ENCODE peak calls at places on chromosomes 5 and 9, in four cellular contexts. T, U, O and P are unnamed samples.

GRCh38 chr9:88310310-88310980 is 77.8 kb upstream of the SPIN1 start:
- DNase-seq in T (no peak), U (no peak), O (no peak), P (no peak)

GRCh38 chr5:74919487-74919886 is 53.3 kb upstream of the FAM169A start:
- DNase-seq in T (peak; percentile 73), U (peak; percentile 66), O (no peak), P (no peak)

GRCh38 chr9:113274474-113275146 is 762 bp downstream of the CDC26 start:
- DNase-seq in T (peak; percentile 67), U (peak; percentile 44), O (peak; percentile 51), P (no peak)

GRCh38 chr5:105735704-105736103 is 1935.0 kb downstream of the EFNA5 start:
- DNase-seq in T (peak; percentile 12), U (no peak), O (no peak), P (no peak)

GRCh38 chr5:36569456-36569855 is 37.0 kb upstream of the SLC1A3 start:
- DNase-seq in T (peak; percentile 81), U (no peak), O (no peak), P (no peak)

GRCh38 chr5:174310243-174310642 is 264.7 kb downstream of the NSG2 start:
- DNase-seq in T (no peak), U (no peak), O (no peak), P (no peak)

GRCh38 chr9:136146126-136147037 is 27.7 kb upstream of the TMEM250 start:
- DNase-seq in T (no peak), U (no peak), O (no peak), P (no peak)

GRCh38 chr5:12023614-12024241 is 119.5 kb upstream of the CTNND2 start:
- DNase-seq in T (peak; percentile 58), U (peak; percentile 48), O (peak; percentile 30), P (no peak)

GRCh38 chr5:108212775-108213346 is 169.0 kb downstream of the FBXL17 start:
- DNase-seq in T (peak; percentile 40), U (no peak), O (peak; percentile 27), P (no peak)

GRCh38 chr5:125381290-125381689 is 634.9 kb upstream of the ZNF608 start:
- DNase-seq in T (no peak), U (no peak), O (no peak), P (no peak)

GRCh38 chr5:142926549-142926948 is 156.4 kb downstream of the ARHGAP26 start:
- DNase-seq in T (no peak), U (no peak), O (no peak), P (no peak)

GRCh38 chr5:16596541-16596940 is 20.3 kb downstream of the RETREG1 start:
- DNase-seq in T (peak; percentile 82), U (no peak), O (no peak), P (no peak)

GRCh38 chr9:83511051-83511450 is 27.1 kb downstream of the FRMD3 start:
- DNase-seq in T (peak; percentile 27), U (peak; percentile 83), O (no peak), P (no peak)

GRCh38 chr5:133934311-133934710 is 34.1 kb downstream of the C5orf15 start:
- DNase-seq in T (no peak), U (no peak), O (no peak), P (no peak)

GRCh38 chr9:116151966-116152381 is 1.6 kb upstream of the PAPPA start:
- DNase-seq in T (peak; percentile 87), U (peak; percentile 43), O (no peak), P (no peak)

GRCh38 chr5:68922172-68922987 is 171.4 kb upstream of the SLC30A5 start:
- DNase-seq in T (no peak), U (no peak), O (no peak), P (no peak)

GRCh38 chr9:109086221-109086620 is 33.5 kb downstream of the TMEM245 start:
- DNase-seq in T (no peak), U (no peak), O (no peak), P (no peak)

GRCh38 chr5:73373814-73374510 is 74.6 kb downstream of the FOXD1 start:
- DNase-seq in T (no peak), U (peak; percentile 16), O (peak; percentile 27), P (no peak)

GRCh38 chr9:69215774-69216482 is 41.9 kb downstream of the TJP2 start:
- DNase-seq in T (no peak), U (peak; percentile 8), O (no peak), P (no peak)

GRCh38 chr9:112061152-112061740 is 113.9 kb downstream of the SUSD1 start:
- DNase-seq in T (peak; percentile 98), U (peak; percentile 97), O (no peak), P (no peak)

GRCh38 chr5:147467973-147468508 is 41.8 kb downstream of the DPYSL3 start:
- DNase-seq in T (no peak), U (no peak), O (no peak), P (no peak)

GRCh38 chr5:2909035-2909434 is 157.6 kb upstream of the IRX2 start:
- DNase-seq in T (no peak), U (no peak), O (no peak), P (no peak)

GRCh38 chr5:32545102-32545847 is 40.1 kb upstream of the SUB1 start:
- DNase-seq in T (no peak), U (no peak), O (no peak), P (no peak)

GRCh38 chr9:136771907-136772306 is 7.6 kb upstream of the LCN15 start:
- DNase-seq in T (no peak), U (no peak), O (no peak), P (no peak)

GRCh38 chr9:1837453-1838084 is 177.6 kb upstream of the SMARCA2 start:
- DNase-seq in T (no peak), U (peak; percentile 13), O (peak; percentile 23), P (no peak)

GRCh38 chr5:65341835-65342234 is 139.9 kb downstream of the ADAMTS6 start:
- DNase-seq in T (no peak), U (no peak), O (no peak), P (no peak)

GRCh38 chr5:34586117-34586885 is 69.8 kb upstream of the RAI14 start:
- DNase-seq in T (peak; percentile 80), U (peak; percentile 60), O (no peak), P (no peak)

GRCh38 chr5:158287643-158288228 is 428.8 kb upstream of the CLINT1 start:
- DNase-seq in T (peak; percentile 82), U (peak; percentile 37), O (no peak), P (no peak)

GRCh38 chr5:1876708-1877433 is 5.9 kb downstream of the IRX4 start:
- DNase-seq in T (no peak), U (no peak), O (no peak), P (no peak)

GRCh38 chr5:32542216-32543059 is 42.9 kb upstream of the SUB1 start:
- DNase-seq in T (peak; percentile 50), U (peak; percentile 70), O (no peak), P (no peak)

GRCh38 chr9:131739192-131739961 is 499 bp downstream of the RAPGEF1 start:
- DNase-seq in T (peak; percentile 33), U (no peak), O (peak; percentile 32), P (peak; percentile 9)